ENCODE peak calls at places on chromosomes 13 and 19, in ten cellular contexts. M is A549, E is HepG2, X is K562, G is heart left ventricle, F is upper lobe of left lung, U is body of pancreas, S is IMR-90, O is HCT116, Y is right lobe of liver. A is an unnamed sample.

GRCh38 chr19:51687791-51688664 is 5.1 kb upstream of the SPACA6 start:
- ATAC-seq in E (peak), F (peak), G (peak), X (peak), M (peak), U (peak), Y (peak), S (peak), O (peak), A (peak)

GRCh38 chr13:40657307-40657706 is 9.1 kb downstream of the FOXO1 start:
- ATAC-seq in O (no peak), G (peak), X (no peak), M (no peak), Y (no peak), S (no peak), U (no peak), E (no peak), F (no peak), A (no peak)

GRCh38 chr19:13652810-13653590 is 111.3 kb upstream of the MRI1 start:
- ATAC-seq in U (no peak), O (no peak), E (no peak), X (no peak), G (no peak), M (no peak), Y (no peak), S (no peak), F (no peak), A (no peak)

GRCh38 chr19:55197531-55197930 is 11.8 kb downstream of the PTPRH start:
- ATAC-seq in E (no peak), M (peak), Y (peak), S (no peak), O (peak), F (peak), X (peak), G (no peak), U (no peak), A (no peak)

GRCh38 chr13:57631607-57632275 is at the start of gene PCDH17:
- ATAC-seq in X (no peak), O (no peak), F (peak), S (peak), M (no peak), U (peak), Y (peak), E (peak), G (peak), A (peak)

GRCh38 chr13:31276386-31276785 is 76.6 kb downstream of the B3GLCT start:
- ATAC-seq in X (no peak), O (no peak), U (no peak), E (no peak), F (no peak), M (no peak), S (no peak), G (no peak), Y (no peak), A (no peak)

GRCh38 chr19:38028913-38029565 is 122.0 kb downstream of the SIPA1L3 start:
- ATAC-seq in E (no peak), M (no peak), O (no peak), S (peak), X (no peak), F (peak), G (no peak), Y (no peak), U (no peak), A (no peak)

GRCh38 chr13:94157705-94158218 is 321.7 kb downstream of the DCT start:
- ATAC-seq in Y (peak), F (peak), G (peak), X (no peak), U (peak), S (no peak), M (no peak), E (no peak), O (no peak), A (peak)

GRCh38 chr19:51783373-51783772 is 11.6 kb upstream of the FPR3 start:
- ATAC-seq in S (no peak), G (peak), X (peak), Y (no peak), F (peak), O (peak), E (no peak), U (no peak), M (no peak), A (no peak)

GRCh38 chr13:98664047-98664446 is 87.1 kb upstream of the STK24 start:
- ATAC-seq in U (no peak), X (no peak), F (no peak), O (peak), E (no peak), S (no peak), Y (no peak), M (no peak), G (no peak), A (no peak)

GRCh38 chr13:99523838-99524237 is 22.6 kb downstream of the TM9SF2 start:
- ATAC-seq in E (no peak), O (no peak), X (no peak), G (no peak), S (no peak), Y (no peak), U (no peak), M (no peak), F (no peak), A (no peak)

GRCh38 chr19:14368011-14368513 is 13.2 kb upstream of the ADGRE5 start:
- ATAC-seq in G (no peak), S (no peak), U (no peak), O (no peak), X (no peak), E (no peak), Y (no peak), F (peak), M (no peak), A (no peak)

GRCh38 chr13:112812306-112813034 is 122.6 kb downstream of the ATP11A start:
- ATAC-seq in G (peak), M (no peak), Y (peak), E (no peak), O (no peak), F (no peak), U (no peak), S (no peak), X (no peak), A (peak)

GRCh38 chr19:48676887-48677286 is 4.1 kb upstream of the NTN5 start:
- ATAC-seq in X (no peak), F (no peak), U (no peak), G (no peak), E (no peak), O (no peak), S (no peak), Y (no peak), M (no peak), A (no peak)

GRCh38 chr19:6186435-6186834 is 51.0 kb downstream of the ACSBG2 start:
- ATAC-seq in G (no peak), E (no peak), Y (no peak), M (no peak), F (no peak), S (no peak), O (no peak), X (no peak), U (no peak), A (no peak)

GRCh38 chr13:111203742-111204386 is 88.8 kb downstream of the ARHGEF7 start:
- ATAC-seq in E (peak), G (peak), O (no peak), U (no peak), S (peak), F (no peak), X (no peak), M (no peak), Y (peak), A (no peak)

GRCh38 chr13:25372275-25373081 is 704 bp downstream of the ATP8A2 start:
- ATAC-seq in G (no peak), X (peak), O (no peak), F (no peak), U (no peak), S (peak), M (no peak), Y (no peak), E (peak), A (no peak)

GRCh38 chr13:102091231-102091630 is 310.6 kb downstream of the FGF14 start:
- ATAC-seq in E (no peak), F (no peak), S (no peak), Y (no peak), U (no peak), M (peak), G (peak), O (peak), X (no peak), A (no peak)

GRCh38 chr19:46426035-46426505 is 2.7 kb downstream of the PNMA8C start:
- ATAC-seq in G (peak), E (peak), Y (peak), U (peak), M (peak), F (peak), X (peak), S (peak), O (no peak), A (no peak)

GRCh38 chr19:41928221-41928683 is at the start of gene ERFL:
- ATAC-seq in M (peak), S (peak), Y (no peak), U (peak), G (peak), O (peak), X (peak), E (peak), F (peak), A (no peak)

GRCh38 chr19:54302252-54302651 is 10.7 kb downstream of the LILRA5 start:
- ATAC-seq in M (no peak), X (no peak), U (no peak), G (peak), E (no peak), O (no peak), S (no peak), F (peak), Y (peak), A (no peak)

GRCh38 chr13:21986602-21987001 is 315.7 kb downstream of the FGF9 start:
- ATAC-seq in U (peak), O (no peak), E (no peak), Y (no peak), F (peak), G (peak), X (no peak), S (peak), M (no peak), A (peak)

GRCh38 chr13:21813844-21814243 is 143.0 kb downstream of the FGF9 start:
- ATAC-seq in X (no peak), G (no peak), M (no peak), O (no peak), E (no peak), S (no peak), F (no peak), U (no peak), Y (no peak), A (no peak)

GRCh38 chr13:23159587-23160240 is 21.1 kb upstream of the SGCG start:
- ATAC-seq in O (no peak), F (peak), E (no peak), G (peak), Y (peak), X (peak), M (peak), S (peak), U (no peak), A (peak)

GRCh38 chr19:46186101-46186716 is 38.2 kb downstream of the IGFL2 start:
- ATAC-seq in G (no peak), F (no peak), X (no peak), U (no peak), M (no peak), Y (peak), O (no peak), S (no peak), E (no peak), A (no peak)

GRCh38 chr13:54965881-54966280 is 1937.3 kb downstream of the OLFM4 start:
- ATAC-seq in E (no peak), Y (no peak), G (no peak), F (peak), X (no peak), S (no peak), U (no peak), O (no peak), M (no peak), A (no peak)

GRCh38 chr19:6772866-6773322 is 386 bp downstream of the VAV1 start:
- ATAC-seq in S (no peak), O (no peak), U (no peak), G (no peak), F (no peak), M (no peak), E (no peak), Y (no peak), X (no peak), A (no peak)

GRCh38 chr13:39132286-39132685 is 94.0 kb downstream of the NHLRC3 start:
- ATAC-seq in F (no peak), Y (no peak), O (no peak), G (no peak), U (no peak), M (no peak), X (no peak), E (no peak), S (no peak), A (no peak)

GRCh38 chr13:84844473-84844872 is 954.7 kb downstream of the SLITRK6 start:
- ATAC-seq in U (no peak), M (no peak), S (no peak), Y (no peak), F (no peak), E (peak), X (no peak), G (no peak), O (peak), A (no peak)

GRCh38 chr13:51282322-51282721 is 57.2 kb upstream of the SERPINE3 start:
- ATAC-seq in U (peak), F (no peak), M (no peak), Y (peak), E (no peak), G (peak), X (no peak), O (no peak), S (no peak), A (no peak)

GRCh38 chr13:80133631-80134083 is 207.3 kb downstream of the SPRY2 start:
- ATAC-seq in E (no peak), Y (no peak), S (no peak), U (no peak), F (no peak), O (no peak), G (peak), M (no peak), X (no peak), A (peak)

GRCh38 chr13:79450110-79450509 is 30.8 kb upstream of the NDFIP2 start:
- ATAC-seq in G (no peak), M (no peak), O (no peak), Y (no peak), S (no peak), X (no peak), F (no peak), E (no peak), U (no peak), A (no peak)

GRCh38 chr19:45264781-45265317 is 13.8 kb downstream of the MARK4 start:
- ATAC-seq in U (no peak), G (no peak), Y (peak), E (no peak), S (no peak), F (no peak), X (no peak), M (no peak), O (no peak), A (no peak)

GRCh38 chr19:40799558-40800338 is 757 bp downstream of the EGLN2 start:
- ATAC-seq in Y (peak), O (peak), G (peak), U (no peak), E (no peak), F (peak), S (peak), M (peak), X (peak), A (no peak)

GRCh38 chr19:18612772-18613588 is at the start of gene TMEM59L:
- ATAC-seq in U (peak), E (no peak), X (no peak), Y (no peak), O (peak), G (peak), F (peak), M (peak), S (peak), A (no peak)

GRCh38 chr13:46303743-46304385 is 83.2 kb downstream of the RUBCNL start:
- ATAC-seq in M (no peak), S (no peak), U (no peak), G (no peak), Y (no peak), X (no peak), O (no peak), E (no peak), F (peak), A (no peak)

GRCh38 chr13:44271031-44271433 is 102.6 kb upstream of the SERP2 start:
- ATAC-seq in U (peak), X (peak), M (peak), G (peak), Y (no peak), E (no peak), O (no peak), S (peak), F (no peak), A (peak)

GRCh38 chr13:44272692-44273091 is 100.9 kb upstream of the SERP2 start:
- ATAC-seq in M (no peak), S (no peak), Y (no peak), U (no peak), G (no peak), X (no peak), O (no peak), F (peak), E (no peak), A (no peak)

GRCh38 chr13:44270153-44270552 is 103.5 kb upstream of the SERP2 start:
- ATAC-seq in G (no peak), E (no peak), U (no peak), F (no peak), Y (no peak), X (no peak), O (no peak), M (no peak), S (no peak), A (no peak)

GRCh38 chr13:44273216-44273615 is 100.4 kb upstream of the SERP2 start:
- ATAC-seq in X (no peak), S (no peak), O (no peak), F (no peak), M (no peak), Y (no peak), U (no peak), G (no peak), E (no peak), A (no peak)

DNA sequence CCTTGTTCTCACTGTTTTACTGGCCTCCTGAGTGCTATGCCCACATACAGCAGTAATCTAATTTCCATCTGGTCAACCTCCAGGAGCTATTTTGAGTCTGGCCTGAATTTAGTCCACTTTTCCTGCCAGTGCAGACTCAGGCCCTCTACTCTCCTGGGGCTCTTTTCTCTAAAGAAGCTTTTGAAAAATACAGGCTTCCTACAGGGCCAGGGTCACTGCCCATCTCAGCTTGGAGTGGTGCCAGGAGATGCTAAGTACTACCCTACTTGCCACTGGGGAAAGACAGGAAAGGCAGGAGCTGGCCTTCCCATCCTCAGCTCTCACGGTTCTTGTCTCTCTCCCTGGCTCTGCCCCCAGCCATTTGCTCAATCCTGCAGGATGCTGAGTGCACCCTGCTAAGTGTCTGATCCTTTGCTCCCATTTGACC is 101.7 kb upstream of the SERP2 start:
- ATAC-seq in F (no peak), X (no peak), E (no peak), Y (no peak), S (no peak), M (no peak), G (peak), U (no peak), O (no peak), A (peak)
- H3K27ac ChIP-seq in F (peak), X (no peak), E (no peak), Y (no peak), S (no peak), M (peak), G (peak), U (no peak), O (no peak), A (peak)

GRCh38 chr13:26971990-26972888 is 199.4 kb downstream of the USP12 start:
- ATAC-seq in M (peak), U (peak), F (no peak), Y (peak), S (no peak), X (peak), E (peak), O (peak), G (no peak), A (no peak)
- TF ChIP-seq CTCF in M (peak), U (peak), F (peak), Y (peak), S (peak), X (peak), E (peak), O (no peak), G (no peak), A (peak)

DNA sequence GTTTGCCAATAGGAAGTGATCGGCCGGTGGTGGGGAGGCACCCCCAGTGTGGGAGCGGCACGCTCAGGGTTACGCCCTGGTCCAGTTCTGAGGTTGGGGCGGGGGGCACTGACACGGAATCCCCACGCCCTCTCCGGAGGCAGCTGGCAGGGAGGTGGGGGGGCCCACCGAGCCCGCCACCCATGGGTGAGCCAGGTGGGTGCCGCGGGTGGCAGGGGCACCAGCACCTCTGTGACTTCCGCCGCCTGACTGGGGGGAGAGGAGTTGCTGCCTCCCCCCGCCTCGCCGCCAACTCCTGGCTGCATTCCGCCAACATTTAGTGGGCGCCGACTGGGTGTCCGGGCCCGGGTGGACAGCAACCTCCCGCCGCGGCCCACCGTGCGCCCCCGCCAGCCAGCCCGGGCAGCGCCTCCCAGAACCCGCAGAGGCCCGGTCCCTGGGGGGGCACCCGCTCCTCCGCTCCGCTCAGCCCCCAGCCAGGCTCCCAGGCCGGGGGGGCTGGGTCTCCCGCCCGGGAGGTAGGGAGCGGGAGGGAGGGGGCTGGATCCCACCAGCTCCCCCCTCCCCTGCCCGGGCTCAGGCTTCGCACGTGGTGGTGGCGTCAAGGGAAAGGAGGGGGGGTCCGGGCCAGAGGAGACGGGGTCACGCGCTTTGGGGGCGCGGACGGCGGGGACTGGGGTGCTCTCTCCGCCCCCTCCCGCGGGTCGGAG is 2.0 kb downstream of the ZBTB7A start:
- ATAC-seq in Y (no peak), G (no peak), O (no peak), S (peak), X (peak), F (no peak), U (no peak), E (no peak), M (no peak), A (no peak)
- TF ChIP-seq POLR2A in Y (no peak), G (no peak), O (no peak), S (no peak), X (peak), F (no peak), U (no peak), E (peak), M (no peak), A (no peak)

DNA sequence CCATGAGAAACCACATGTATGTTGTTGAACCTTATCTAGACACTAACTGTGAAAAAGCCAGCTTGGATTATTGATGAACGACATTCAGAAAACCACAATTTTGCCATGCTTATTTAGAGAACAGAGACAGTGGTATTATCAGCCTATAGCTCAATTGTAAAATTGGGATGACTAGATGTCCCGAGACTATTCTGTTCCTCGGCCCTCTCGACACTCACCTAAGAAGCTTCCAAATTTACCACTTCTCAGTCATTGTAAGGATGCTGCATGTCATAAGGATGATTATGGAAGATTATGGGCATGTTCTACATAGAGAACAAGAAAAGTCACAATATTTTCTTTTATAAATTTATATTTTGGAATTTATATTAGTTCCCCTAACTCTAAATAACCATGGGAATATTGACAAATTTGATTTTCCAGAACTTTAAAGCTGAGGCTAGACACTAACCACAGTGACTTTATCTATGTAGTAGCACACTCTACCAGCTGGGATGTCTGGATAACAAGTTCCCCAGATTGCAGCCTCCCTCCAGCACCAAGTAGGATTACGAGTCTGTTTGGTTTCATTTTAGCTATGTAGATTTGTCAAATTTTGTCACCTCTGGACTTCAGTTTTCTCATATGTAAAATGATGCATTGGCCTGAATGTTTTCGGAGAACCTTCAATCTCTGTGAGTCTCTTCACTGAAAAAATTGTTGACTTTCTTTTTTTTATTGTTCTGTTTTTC is 513.6 kb downstream of the IRS2 start:
- ATAC-seq in U (no peak), E (no peak), Y (no peak), O (no peak), M (no peak), S (no peak), F (no peak), X (no peak), G (no peak), A (no peak)
- H3K27ac ChIP-seq in U (no peak), E (no peak), Y (no peak), O (peak), M (peak), S (peak), F (peak), X (no peak), G (no peak), A (no peak)